ENCODE peak calls at places on chromosome 15, in eight cellular contexts. C, K, V, P, E, A, Q and F are unnamed samples.

GRCh38 chr15:100926971-100927756 is 8.0 kb downstream of the LRRK1 start:
- DNase-seq in P (no peak), A (no peak), K (no peak), C (no peak), V (no peak), E (no peak), Q (no peak), F (peak; percentile 16)

GRCh38 chr15:101258238-101259144 is 6.6 kb upstream of the CHSY1 start:
- DNase-seq in A (peak; percentile 78), V (peak; percentile 80), C (peak; percentile 75), E (peak; percentile 51), Q (peak; percentile 51), K (peak; percentile 38), P (peak; percentile 71), F (no peak)

GRCh38 chr15:77634266-77634962 is 1.7 kb upstream of the LINGO1 start:
- DNase-seq in C (peak; percentile 86), V (peak; percentile 48), P (peak; percentile 74), Q (peak; percentile 26), A (peak; percentile 75), E (no peak), K (peak; percentile 20), F (no peak)

GRCh38 chr15:100875976-100876375 is 3.7 kb upstream of the ALDH1A3 start:
- DNase-seq in A (no peak), P (no peak), Q (no peak), C (no peak), K (no peak), E (no peak), V (no peak), F (no peak)

GRCh38 chr15:77722759-77723460 is 90.2 kb upstream of the LINGO1 start:
- DNase-seq in K (no peak), P (no peak), C (no peak), E (no peak), Q (no peak), V (no peak), A (no peak), F (no peak)

GRCh38 chr15:65595960-65596359 is 15.0 kb downstream of the INTS14 start:
- DNase-seq in A (no peak), E (no peak), V (peak; percentile 23), Q (no peak), C (no peak), P (no peak), K (no peak), F (no peak)

GRCh38 chr15:68431037-68431791 is 749 bp downstream of the ITGA11 start:
- DNase-seq in K (no peak), C (no peak), V (no peak), A (no peak), P (peak; percentile 17), Q (no peak), E (no peak), F (no peak)

GRCh38 chr15:80844011-80844732 is 65.0 kb downstream of the CEMIP start:
- DNase-seq in E (no peak), K (no peak), P (no peak), A (no peak), Q (no peak), V (no peak), C (no peak), F (no peak)

GRCh38 chr15:79094611-79095021 is 4.0 kb upstream of the RASGRF1 start:
- DNase-seq in C (no peak), V (no peak), E (no peak), Q (no peak), A (no peak), K (no peak), P (no peak), F (peak; percentile 79)

GRCh38 chr15:67501177-67501835 is 19.6 kb upstream of the C15orf61 start:
- DNase-seq in V (peak; percentile 48), K (no peak), C (no peak), E (no peak), Q (no peak), P (no peak), A (no peak), F (no peak)

GRCh38 chr15:52856286-52856685 is 66.2 kb upstream of the ONECUT1 start:
- DNase-seq in V (no peak), A (no peak), C (no peak), E (no peak), Q (no peak), P (no peak), K (no peak), F (no peak)

GRCh38 chr15:92444631-92445030 is 51.0 kb downstream of the ST8SIA2 start:
- DNase-seq in P (no peak), C (no peak), Q (no peak), V (no peak), E (no peak), K (no peak), A (no peak), F (no peak)

GRCh38 chr15:92141607-92142006 is 252.1 kb upstream of the ST8SIA2 start:
- DNase-seq in A (no peak), V (no peak), Q (no peak), K (no peak), E (no peak), C (no peak), P (no peak), F (no peak)

GRCh38 chr15:82995938-82996337 is 9.9 kb downstream of the RAMAC start:
- DNase-seq in C (no peak), Q (no peak), V (no peak), P (no peak), K (no peak), A (no peak), E (no peak), F (peak; percentile 11)

GRCh38 chr15:87777054-87777498 is 479.5 kb downstream of the NTRK3 start:
- DNase-seq in C (no peak), V (no peak), P (no peak), Q (no peak), K (no peak), E (no peak), A (no peak), F (no peak)

DNA sequence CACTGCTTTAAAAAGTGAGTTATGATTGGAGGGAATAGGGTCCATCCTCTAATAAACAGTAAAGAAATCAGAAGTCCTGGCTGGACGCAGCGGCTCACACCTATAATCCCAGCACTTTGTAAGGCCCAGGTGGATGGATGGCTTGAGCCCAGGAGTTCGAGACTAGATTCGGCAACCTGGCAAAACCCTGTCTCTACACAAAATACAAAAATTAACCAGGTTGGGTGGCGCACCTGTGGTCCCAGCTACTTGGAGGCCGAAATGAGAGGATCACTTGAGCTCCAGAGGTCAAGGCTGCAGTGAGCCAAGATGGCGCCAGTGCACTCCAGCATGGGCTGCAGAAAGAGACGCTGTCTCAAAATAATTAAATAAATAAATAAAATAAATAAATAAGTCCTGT is 171.2 kb downstream of the POTEB3 start:
- DNase-seq in V (no peak), A (no peak), C (no peak), K (no peak), E (no peak), P (no peak), Q (no peak), F (no peak)
- H3K9me3 ChIP-seq in V (peaks cover 7% of the 10 kb centered on the region), A (no peaks in the 10 kb centered on the region), C (no peaks in the 10 kb centered on the region), K (no peaks in the 10 kb centered on the region), E (no peaks in the 10 kb centered on the region), P (no peaks in the 10 kb centered on the region), Q (peaks cover 10% of the 10 kb centered on the region), F (no peaks in the 10 kb centered on the region)

GRCh38 chr15:69753867-69754266 is 301.2 kb downstream of the RPLP1 start:
- DNase-seq in A (no peak), V (no peak), P (no peak), K (no peak), Q (no peak), C (no peak), E (no peak), F (peak; percentile 54)

GRCh38 chr15:69755571-69756310 is 303.1 kb downstream of the RPLP1 start:
- DNase-seq in Q (no peak), A (no peak), P (no peak), V (no peak), K (no peak), C (peak; percentile 89), E (peak; percentile 93), F (peak; percentile 67)

GRCh38 chr15:69751575-69751974 is 299.0 kb downstream of the RPLP1 start:
- DNase-seq in P (no peak), A (no peak), V (no peak), Q (no peak), K (no peak), E (peak; percentile 45), C (no peak), F (no peak)

GRCh38 chr15:69756440-69756839 is 303.8 kb downstream of the RPLP1 start:
- DNase-seq in K (no peak), P (no peak), C (no peak), E (no peak), Q (no peak), V (no peak), A (no peak), F (no peak)

DNA sequence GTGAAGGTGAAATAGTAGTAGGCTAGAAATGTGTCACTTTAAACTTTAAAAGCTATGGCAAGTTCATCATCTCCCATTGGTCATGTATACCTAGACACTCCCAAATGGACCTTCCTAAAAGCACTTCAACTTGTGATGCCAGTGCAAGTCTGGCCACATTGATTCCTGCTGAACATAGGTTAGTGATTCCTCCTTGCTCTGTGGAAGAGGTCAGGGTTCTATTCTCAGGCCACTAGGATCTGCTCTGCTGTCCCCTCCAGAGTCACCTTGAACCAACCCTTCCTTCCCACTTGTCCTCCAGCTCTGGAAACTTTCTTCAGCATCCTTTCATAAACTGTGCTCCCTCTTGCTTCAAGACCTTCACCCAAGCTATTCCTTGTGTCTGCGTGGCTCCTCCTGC is 301.7 kb downstream of the RPLP1 start:
- DNase-seq in P (no peak), C (no peak), A (no peak), E (no peak), Q (no peak), K (no peak), V (no peak), F (no peak)
- H3K4me1 ChIP-seq in P (peaks cover 6% of the 10 kb centered on the region), C (peaks cover 35% of the 10 kb centered on the region), A (peaks cover 7% of the 10 kb centered on the region), E (peaks cover 28% of the 10 kb centered on the region), Q (peaks cover 7% of the 10 kb centered on the region), K (no peaks in the 10 kb centered on the region), V (peaks cover 13% of the 10 kb centered on the region), F (peaks cover 10% of the 10 kb centered on the region)

GRCh38 chr15:47887181-47887580 is 169.9 kb downstream of the SEMA6D start:
- DNase-seq in A (no peak), P (no peak), E (no peak), Q (no peak), K (no peak), V (no peak), C (no peak), F (no peak)
- TF ChIP-seq POLR2AphosphoS5 in A (no peak), P (no peak), E (no peak), Q (no peak), K (no peak), V (no peak), C (no peak), F (no peak)

GRCh38 chr15:26620528-26620927 is 152.3 kb downstream of the GABRB3 start:
- DNase-seq in V (no peak), A (no peak), P (no peak), Q (no peak), K (no peak), E (no peak), C (no peak), F (no peak)

GRCh38 chr15:26628071-26628470 is 144.8 kb downstream of the GABRB3 start:
- DNase-seq in E (no peak), A (no peak), C (no peak), Q (no peak), V (no peak), P (no peak), K (no peak), F (no peak)

GRCh38 chr15:26628879-26629529 is 143.9 kb downstream of the GABRB3 start:
- DNase-seq in V (peak; percentile 1), A (no peak), K (no peak), P (peak; percentile 56), Q (no peak), C (peak; percentile 86), E (no peak), F (no peak)

GRCh38 chr15:26624128-26624527 is 148.7 kb downstream of the GABRB3 start:
- DNase-seq in C (no peak), Q (no peak), E (no peak), K (no peak), P (no peak), V (no peak), A (no peak), F (no peak)

GRCh38 chr15:26623071-26623470 is 149.8 kb downstream of the GABRB3 start:
- DNase-seq in K (no peak), V (no peak), E (no peak), A (no peak), Q (no peak), C (no peak), P (no peak), F (no peak)
- H3K9me3 ChIP-seq in K (no peaks in the 10 kb centered on the region), V (no peaks in the 10 kb centered on the region), E (no peaks in the 10 kb centered on the region), A (no peaks in the 10 kb centered on the region), Q (peaks cover 34% of the 10 kb centered on the region), C (no peaks in the 10 kb centered on the region), P (no peaks in the 10 kb centered on the region), F (no peaks in the 10 kb centered on the region)